ENCODE peak calls at places on chromosomes 13 and 19, in eight cellular contexts. One of them, this sample, is unnamed.

GRCh38 chr13:57212989-57213388 is 46.0 kb downstream of the PRR20E start:
- DNase-seq in activated T-cell treated with anti-CD3 and anti-CD28 coated beads, Interleukin-2, amount 50 U/mL, for 4 hours: no peak
- DNase-seq in WTC11: no peak
- DNase-seq in NCI-H1436: no peak
- DNase-seq in activated CD8-positive, alpha-beta memory T cell treated with anti-CD3 and anti-CD28 coated beads for 24 hours: no peak
- DNase-seq in putamen: no peak
- DNase-seq in IMR-90: no peak
- DNase-seq in COR-L47: no peak
- DNase-seq in this sample: no peak

GRCh38 chr13:38957794-38958592 is 32.6 kb downstream of the STOML3 start:
- DNase-seq in IMR-90: no peak
- DNase-seq in NCI-H1436: no peak
- DNase-seq in WTC11: no peak
- DNase-seq in activated CD8-positive, alpha-beta memory T cell treated with anti-CD3 and anti-CD28 coated beads for 24 hours: no peak
- DNase-seq in putamen: no peak
- DNase-seq in activated T-cell treated with anti-CD3 and anti-CD28 coated beads, Interleukin-2, amount 50 U/mL, for 4 hours: no peak
- DNase-seq in COR-L47: no peak
- DNase-seq in this sample: no peak

GRCh38 chr13:53341144-53341510 is 312.5 kb downstream of the OLFM4 start:
- DNase-seq in WTC11: no peak
- DNase-seq in activated T-cell treated with anti-CD3 and anti-CD28 coated beads, Interleukin-2, amount 50 U/mL, for 4 hours: no peak
- DNase-seq in NCI-H1436: no peak
- DNase-seq in activated CD8-positive, alpha-beta memory T cell treated with anti-CD3 and anti-CD28 coated beads for 24 hours: no peak
- DNase-seq in putamen: no peak
- DNase-seq in IMR-90: no peak
- DNase-seq in COR-L47: no peak
- DNase-seq in this sample: no peak

GRCh38 chr19:55220525-55220924 is 8.0 kb downstream of the TMEM86B start:
- DNase-seq in putamen: no peak
- DNase-seq in NCI-H1436: no peak
- DNase-seq in WTC11: peak; percentile 77
- DNase-seq in IMR-90: no peak
- DNase-seq in activated T-cell treated with anti-CD3 and anti-CD28 coated beads, Interleukin-2, amount 50 U/mL, for 4 hours: no peak
- DNase-seq in COR-L47: no peak
- DNase-seq in activated CD8-positive, alpha-beta memory T cell treated with anti-CD3 and anti-CD28 coated beads for 24 hours: no peak
- DNase-seq in this sample: no peak

GRCh38 chr19:39765091-39766076 is 13.3 kb upstream of the LEUTX start:
- DNase-seq in putamen: no peak
- DNase-seq in activated T-cell treated with anti-CD3 and anti-CD28 coated beads, Interleukin-2, amount 50 U/mL, for 4 hours: peak; percentile 45
- DNase-seq in NCI-H1436: no peak
- DNase-seq in WTC11: peak; percentile 73
- DNase-seq in COR-L47: peak; percentile 20
- DNase-seq in IMR-90: peak; percentile 41
- DNase-seq in activated CD8-positive, alpha-beta memory T cell treated with anti-CD3 and anti-CD28 coated beads for 24 hours: peak; percentile 63
- DNase-seq in this sample: no peak

GRCh38 chr13:26919311-26919710 is 158.7 kb upstream of the GPR12 start:
- DNase-seq in activated T-cell treated with anti-CD3 and anti-CD28 coated beads, Interleukin-2, amount 50 U/mL, for 4 hours: no peak
- DNase-seq in COR-L47: no peak
- DNase-seq in NCI-H1436: no peak
- DNase-seq in putamen: no peak
- DNase-seq in WTC11: no peak
- DNase-seq in activated CD8-positive, alpha-beta memory T cell treated with anti-CD3 and anti-CD28 coated beads for 24 hours: no peak
- DNase-seq in IMR-90: no peak
- DNase-seq in this sample: no peak

GRCh38 chr13:37595162-37595561 is 3.4 kb downstream of the POSTN start:
- DNase-seq in NCI-H1436: no peak
- DNase-seq in activated T-cell treated with anti-CD3 and anti-CD28 coated beads, Interleukin-2, amount 50 U/mL, for 4 hours: no peak
- DNase-seq in WTC11: no peak
- DNase-seq in activated CD8-positive, alpha-beta memory T cell treated with anti-CD3 and anti-CD28 coated beads for 24 hours: no peak
- DNase-seq in putamen: no peak
- DNase-seq in IMR-90: peak; percentile 47
- DNase-seq in COR-L47: no peak
- DNase-seq in this sample: no peak

GRCh38 chr19:611506-611869 is 21.8 kb downstream of the HCN2 start:
- DNase-seq in NCI-H1436: no peak
- DNase-seq in IMR-90: peak; percentile 96
- DNase-seq in WTC11: no peak
- DNase-seq in putamen: no peak
- DNase-seq in COR-L47: no peak
- DNase-seq in activated CD8-positive, alpha-beta memory T cell treated with anti-CD3 and anti-CD28 coated beads for 24 hours: no peak
- DNase-seq in activated T-cell treated with anti-CD3 and anti-CD28 coated beads, Interleukin-2, amount 50 U/mL, for 4 hours: peak; percentile 55
- DNase-seq in this sample: no peak

GRCh38 chr13:111415216-111415615 is 94.8 kb downstream of the TEX29 start:
- DNase-seq in activated T-cell treated with anti-CD3 and anti-CD28 coated beads, Interleukin-2, amount 50 U/mL, for 4 hours: no peak
- DNase-seq in WTC11: no peak
- DNase-seq in NCI-H1436: no peak
- DNase-seq in activated CD8-positive, alpha-beta memory T cell treated with anti-CD3 and anti-CD28 coated beads for 24 hours: no peak
- DNase-seq in COR-L47: peak; percentile 38
- DNase-seq in IMR-90: no peak
- DNase-seq in putamen: no peak
- DNase-seq in this sample: no peak

GRCh38 chr13:63120883-63121282 is 1705.2 kb upstream of the PCDH20 start:
- DNase-seq in NCI-H1436: no peak
- DNase-seq in IMR-90: no peak
- DNase-seq in putamen: no peak
- DNase-seq in activated T-cell treated with anti-CD3 and anti-CD28 coated beads, Interleukin-2, amount 50 U/mL, for 4 hours: no peak
- DNase-seq in COR-L47: no peak
- DNase-seq in WTC11: no peak
- DNase-seq in activated CD8-positive, alpha-beta memory T cell treated with anti-CD3 and anti-CD28 coated beads for 24 hours: no peak
- DNase-seq in this sample: no peak

GRCh38 chr13:81048026-81048461 is 707.1 kb upstream of the SPRY2 start:
- DNase-seq in IMR-90: no peak
- DNase-seq in activated CD8-positive, alpha-beta memory T cell treated with anti-CD3 and anti-CD28 coated beads for 24 hours: no peak
- DNase-seq in WTC11: no peak
- DNase-seq in NCI-H1436: no peak
- DNase-seq in activated T-cell treated with anti-CD3 and anti-CD28 coated beads, Interleukin-2, amount 50 U/mL, for 4 hours: no peak
- DNase-seq in COR-L47: no peak
- DNase-seq in putamen: peak; percentile 50
- DNase-seq in this sample: no peak

GRCh38 chr19:18800079-18800478 is 9.0 kb upstream of the COMP start:
- DNase-seq in putamen: no peak
- DNase-seq in COR-L47: no peak
- DNase-seq in activated CD8-positive, alpha-beta memory T cell treated with anti-CD3 and anti-CD28 coated beads for 24 hours: no peak
- DNase-seq in activated T-cell treated with anti-CD3 and anti-CD28 coated beads, Interleukin-2, amount 50 U/mL, for 4 hours: no peak
- DNase-seq in WTC11: no peak
- DNase-seq in NCI-H1436: no peak
- DNase-seq in IMR-90: no peak
- DNase-seq in this sample: no peak